ENCODE peak calls at places on chromosomes 3 and 15, in nine cellular contexts. Y is psoas muscle, V is nephron progenitor cell, I is progenitor cell of endocrine pancreas, E is GM12865, W is WTC11, S is astrocyte of the spinal cord, G is choroid plexus epithelial cell, K is GM23338. P is an unnamed sample.

GRCh38 chr15:67746022-67746421 is 79.3 kb upstream of the SKOR1 start:
- DNase-seq in Y (no peak), V (no peak), I (no peak), E (no peak), W (no peak), S (no peak), G (peak), K (no peak), P (no peak)

GRCh38 chr3:77825045-77825827 is 785.3 kb downstream of the ROBO2 start:
- DNase-seq in Y (peak), V (no peak), I (no peak), E (no peak), W (no peak), S (peak), G (peak), K (no peak), P (no peak)

GRCh38 chr3:141477224-141477623 is 9.6 kb upstream of the RASA2 start:
- DNase-seq in Y (no peak), V (no peak), I (no peak), E (no peak), W (no peak), S (peak), G (peak), K (no peak), P (no peak)

GRCh38 chr15:55277116-55277564 is 12.5 kb downstream of the RAB27A start:
- DNase-seq in Y (no peak), V (no peak), I (no peak), E (peak), W (no peak), S (peak), G (peak), K (no peak), P (peak)

GRCh38 chr3:178072391-178072790 is 463.8 kb upstream of the KCNMB2 start:
- DNase-seq in Y (no peak), V (no peak), I (no peak), E (no peak), W (no peak), S (no peak), G (peak), K (no peak), P (no peak)

GRCh38 chr15:85316244-85316934 is 64.0 kb upstream of the AKAP13 start:
- DNase-seq in Y (no peak), V (no peak), I (no peak), E (peak), W (no peak), S (peak), G (peak), K (no peak), P (no peak)

GRCh38 chr3:119631529-119631928 is 28.9 kb downstream of the POPDC2 start:
- DNase-seq in Y (no peak), V (no peak), I (no peak), E (no peak), W (no peak), S (no peak), G (no peak), K (no peak), P (no peak)

GRCh38 chr15:85623648-85624047 is 171.1 kb downstream of the KLHL25 start:
- DNase-seq in Y (no peak), V (no peak), I (no peak), E (no peak), W (no peak), S (no peak), G (no peak), K (no peak), P (no peak)

GRCh38 chr15:65963911-65964482 is 94.7 kb downstream of the RAB11A start:
- DNase-seq in Y (no peak), V (peak), I (no peak), E (no peak), W (no peak), S (no peak), G (no peak), K (no peak), P (no peak)

GRCh38 chr3:183254816-183255730 is 2.0 kb downstream of the B3GNT5 start:
- DNase-seq in Y (no peak), V (peak), I (no peak), E (no peak), W (no peak), S (peak), G (peak), K (no peak), P (no peak)

GRCh38 chr3:58063022-58063421 is 54.8 kb downstream of the FLNB start:
- DNase-seq in Y (no peak), V (no peak), I (no peak), E (no peak), W (no peak), S (no peak), G (no peak), K (no peak), P (no peak)

GRCh38 chr15:88089019-88089603 is 167.4 kb downstream of the NTRK3 start:
- DNase-seq in Y (no peak), V (no peak), I (no peak), E (no peak), W (no peak), S (no peak), G (no peak), K (no peak), P (no peak)

GRCh38 chr15:88080616-88081015 is 175.9 kb downstream of the NTRK3 start:
- DNase-seq in Y (no peak), V (no peak), I (no peak), E (no peak), W (no peak), S (no peak), G (no peak), K (no peak), P (no peak)

GRCh38 chr15:88083828-88084760 is 172.4 kb downstream of the NTRK3 start:
- DNase-seq in Y (no peak), V (no peak), I (no peak), E (no peak), W (no peak), S (no peak), G (no peak), K (no peak), P (no peak)
- TF ChIP-seq CTCF in Y (no peak), V (no peak), I (no peak), E (no peak), W (no peak), S (no peak), G (no peak), K (no peak), P (no peak)

GRCh38 chr15:41424809-41425208 is 7.9 kb downstream of the RTF1 start:
- DNase-seq in Y (no peak), V (no peak), I (no peak), E (no peak), W (no peak), S (no peak), G (no peak), K (peak), P (no peak)
- TF ChIP-seq CTCF in Y (no peak), V (no peak), I (no peak), E (no peak), W (no peak), S (no peak), G (no peak), K (peak), P (peak)

DNA sequence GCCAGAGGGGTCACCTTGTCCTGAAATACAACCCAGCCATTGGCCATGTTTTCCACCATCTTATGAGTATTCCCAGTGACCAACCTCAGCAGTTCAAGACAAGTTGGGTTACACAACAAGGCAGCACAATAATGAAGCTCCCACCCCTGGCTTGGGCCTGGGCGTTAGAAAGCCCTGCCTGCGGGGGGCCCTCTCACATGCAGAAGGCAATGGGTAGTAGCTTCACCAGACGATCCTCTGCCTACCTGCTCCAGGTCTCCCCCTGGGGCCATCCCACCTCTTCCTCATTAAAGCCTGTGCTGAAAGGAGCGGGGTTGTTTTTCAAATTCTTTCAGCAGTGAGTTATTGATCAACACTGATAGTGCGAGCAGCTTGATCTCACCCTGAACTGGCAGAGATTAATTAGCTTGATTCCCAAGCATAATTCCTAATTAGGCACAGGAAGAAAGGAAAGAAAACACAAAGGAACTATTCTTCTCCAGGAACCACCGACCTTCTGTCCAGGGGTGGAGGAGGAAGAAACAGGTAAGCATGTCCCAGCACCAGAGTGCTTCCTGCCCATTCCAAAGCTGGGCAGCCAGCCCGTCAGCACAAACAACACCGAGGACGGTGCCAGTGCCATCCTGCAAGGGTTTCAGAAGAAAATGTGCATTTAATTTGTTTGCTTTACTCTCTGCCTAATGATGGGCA is 79.7 kb upstream of the CGNL1 start:
- DNase-seq in Y (no peak), V (no peak), I (no peak), E (no peak), W (peak), S (no peak), G (no peak), K (peak), P (no peak)
- TF ChIP-seq CTCF in Y (no peak), V (no peak), I (no peak), E (no peak), W (no peak), S (no peak), G (no peak), K (peak), P (no peak)

GRCh38 chr15:32020158-32020557 is 10.2 kb upstream of the CHRNA7 start:
- DNase-seq in Y (no peak), V (no peak), I (no peak), E (no peak), W (no peak), S (no peak), G (no peak), K (no peak), P (no peak)

GRCh38 chr15:32014953-32015352 is 15.4 kb upstream of the CHRNA7 start:
- DNase-seq in Y (no peak), V (no peak), I (no peak), E (no peak), W (no peak), S (no peak), G (no peak), K (no peak), P (no peak)
- TF ChIP-seq CTCF in Y (no peak), V (no peak), I (no peak), E (no peak), W (no peak), S (no peak), G (no peak), K (no peak), P (no peak)

GRCh38 chr3:61252836-61253235 is 1.6 kb upstream of the FHIT start:
- DNase-seq in Y (no peak), V (no peak), I (no peak), E (no peak), W (no peak), S (no peak), G (no peak), K (no peak), P (no peak)

GRCh38 chr3:61251174-61251972 is at the start of gene FHIT:
- DNase-seq in Y (peak), V (peak), I (peak), E (peak), W (peak), S (peak), G (peak), K (peak), P (peak)

GRCh38 chr3:61250784-61251173 is 473 bp downstream of the FHIT start:
- DNase-seq in Y (no peak), V (peak), I (peak), E (peak), W (peak), S (no peak), G (peak), K (peak), P (no peak)

GRCh38 chr3:61257148-61257547 is 5.9 kb upstream of the FHIT start:
- DNase-seq in Y (no peak), V (no peak), I (no peak), E (no peak), W (no peak), S (no peak), G (no peak), K (no peak), P (no peak)

DNA sequence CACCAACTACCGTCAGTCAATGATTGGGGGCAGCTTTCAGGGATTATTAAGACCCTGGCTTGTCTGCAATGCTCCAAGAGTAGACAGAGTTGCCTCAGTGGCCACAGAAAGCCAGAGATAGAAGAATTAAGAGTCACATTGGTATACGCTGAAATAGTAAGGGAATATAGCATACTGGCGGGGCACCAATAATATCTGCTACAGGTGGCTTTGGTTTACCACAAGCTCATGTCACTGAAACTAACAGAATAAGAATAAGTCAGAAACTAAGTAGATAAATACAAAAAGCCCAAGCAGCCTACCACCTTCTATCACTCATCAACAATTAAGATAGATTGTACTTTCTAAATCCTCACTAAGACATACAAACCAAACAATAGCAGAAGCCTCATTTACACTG is 2.5 kb upstream of the FHIT start:
- DNase-seq in Y (no peak), V (no peak), I (no peak), E (no peak), W (no peak), S (no peak), G (no peak), K (no peak), P (no peak)
- TF ChIP-seq CTCF in Y (no peak), V (no peak), I (no peak), E (no peak), W (no peak), S (no peak), G (no peak), K (no peak), P (no peak)

P was measured in GM13977.